ENCODE peak calls at places on chromosomes 4 and X, in seven cellular contexts. W, E, N, M, D, Y and K are unnamed samples.
A peak's percentile ranks its signal among the peaks of the same experiment; 100 is the strongest.

GRCh38 chrX:150366951-150367545 is 3.9 kb downstream of the MAMLD1 start:
- DNase-seq in W (no peak), E (no peak), N (no peak), M (no peak), D (no peak), Y (no peak), K (no peak)

GRCh38 chrX:31606796-31607195 is 535.0 kb upstream of the FTHL17 start:
- DNase-seq in W (no peak), E (no peak), N (no peak), M (no peak), D (no peak), Y (no peak), K (no peak)

GRCh38 chr4:78517050-78517652 is 34.4 kb upstream of the ANXA3 start:
- DNase-seq in W (no peak), E (no peak), N (no peak), M (no peak), D (no peak), Y (peak; percentile 33), K (no peak)

GRCh38 chr4:121339307-121339706 is 41.5 kb downstream of the QRFPR start:
- DNase-seq in W (no peak), E (no peak), N (no peak), M (no peak), D (no peak), Y (no peak), K (no peak)

GRCh38 chrX:13023526-13024469 is 20.6 kb downstream of the FAM9C start:
- DNase-seq in W (no peak), E (no peak), N (no peak), M (no peak), D (no peak), Y (no peak), K (no peak)

GRCh38 chrX:19846995-19847790 is 40.2 kb downstream of the SH3KBP1 start:
- DNase-seq in W (no peak), E (no peak), N (no peak), M (no peak), D (no peak), Y (no peak), K (peak; percentile 68)

GRCh38 chrX:35842657-35843056 is 44.5 kb downstream of the MAGEB16 start:
- DNase-seq in W (no peak), E (no peak), N (no peak), M (no peak), D (no peak), Y (no peak), K (no peak)

GRCh38 chrX:46912673-46913491 is 661 bp downstream of the JADE3 start:
- DNase-seq in W (peak; percentile 70), E (peak; percentile 41), N (peak; percentile 54), M (peak; percentile 53), D (peak; percentile 54), Y (peak; percentile 86), K (peak; percentile 81)

GRCh38 chr4:77179512-77179911 is 22.5 kb downstream of the CCNG2 start:
- DNase-seq in W (no peak), E (no peak), N (no peak), M (no peak), D (no peak), Y (peak; percentile 15), K (no peak)

GRCh38 chr4:1992468-1993168 is 16.2 kb downstream of the NELFA start:
- DNase-seq in W (no peak), E (no peak), N (no peak), M (peak; percentile 63), D (no peak), Y (peak; percentile 80), K (peak; percentile 77)

GRCh38 chr4:93152461-93152860 is 676.1 kb upstream of the ATOH1 start:
- DNase-seq in W (no peak), E (no peak), N (no peak), M (no peak), D (no peak), Y (no peak), K (no peak)

GRCh38 chr4:121266982-121267381 is 102.9 kb upstream of the TNIP3 start:
- DNase-seq in W (no peak), E (no peak), N (no peak), M (no peak), D (no peak), Y (no peak), K (no peak)

GRCh38 chrX:2272337-2272736 is 228.4 kb downstream of the DHRSX start:
- DNase-seq in W (no peak), E (no peak), N (no peak), M (no peak), D (no peak), Y (no peak), K (peak; percentile 27)

GRCh38 chr4:25843340-25844097 is 19.3 kb downstream of the SEL1L3 start:
- DNase-seq in W (peak; percentile 73), E (peak; percentile 37), N (peak; percentile 77), M (no peak), D (peak; percentile 76), Y (no peak), K (no peak)

GRCh38 chr4:61406677-61407076 is 206.6 kb downstream of the ADGRL3 start:
- DNase-seq in W (no peak), E (no peak), N (no peak), M (no peak), D (no peak), Y (no peak), K (no peak)

GRCh38 chr4:80336582-80336981 is 1.1 kb downstream of the CFAP299 start:
- DNase-seq in W (no peak), E (no peak), N (no peak), M (no peak), D (no peak), Y (peak; percentile 53), K (peak; percentile 34)

GRCh38 chr4:152936446-152937279 is 540 bp downstream of the FHDC1 start:
- DNase-seq in W (peak; percentile 62), E (peak; percentile 24), N (peak; percentile 44), M (peak; percentile 57), D (peak; percentile 59), Y (peak; percentile 81), K (peak; percentile 56)

GRCh38 chr4:141416677-141417363 is 196.1 kb downstream of the ZNF330 start:
- DNase-seq in W (no peak), E (no peak), N (no peak), M (no peak), D (no peak), Y (no peak), K (no peak)

GRCh38 chr4:3679851-3680311 is 86.3 kb upstream of the ADRA2C start:
- DNase-seq in W (peak; percentile 60), E (no peak), N (no peak), M (peak; percentile 44), D (peak; percentile 48), Y (no peak), K (peak; percentile 70)

GRCh38 chr4:154014401-154015105 is 225.7 kb upstream of the SFRP2 start:
- DNase-seq in W (no peak), E (no peak), N (no peak), M (no peak), D (no peak), Y (no peak), K (no peak)

GRCh38 chr4:46852839-46853238 is 56.2 kb downstream of the COX7B2 start:
- DNase-seq in W (no peak), E (no peak), N (no peak), M (no peak), D (no peak), Y (no peak), K (no peak)

GRCh38 chrX:7927259-7928167 is at the start of gene PNPLA4:
- DNase-seq in W (peak; percentile 87), E (peak; percentile 78), N (peak; percentile 92), M (peak; percentile 89), D (peak; percentile 89), Y (peak; percentile 81), K (peak; percentile 89)

GRCh38 chrX:38224160-38224559 is 3.5 kb upstream of the SRPX start:
- DNase-seq in W (no peak), E (no peak), N (no peak), M (no peak), D (no peak), Y (no peak), K (no peak)

GRCh38 chrX:38220024-38220935 is at the start of gene SRPX:
- DNase-seq in W (peak; percentile 61), E (peak; percentile 19), N (no peak), M (peak; percentile 57), D (peak; percentile 34), Y (peak; percentile 53), K (peak; percentile 79)

GRCh38 chrX:38220936-38221386 is 290 bp upstream of the SRPX start:
- DNase-seq in W (no peak), E (peak; percentile 44), N (no peak), M (peak; percentile 58), D (no peak), Y (no peak), K (no peak)

GRCh38 chrX:38225093-38225492 is 4.4 kb upstream of the SRPX start:
- DNase-seq in W (no peak), E (no peak), N (no peak), M (no peak), D (no peak), Y (no peak), K (no peak)

GRCh38 chrX:38221391-38221929 is 789 bp upstream of the SRPX start:
- DNase-seq in W (no peak), E (no peak), N (no peak), M (no peak), D (no peak), Y (no peak), K (no peak)
- H3K4me3 ChIP-seq in W (peak overlapping the region; percentile 59), E (peak overlapping the region; percentile 55), N (no peak overlapping the region), M (no peak overlapping the region), D (peak overlapping the region; percentile 55), Y (peak overlapping the region; percentile 60), K (no peak overlapping the region)

GRCh38 chr4:132923516-132923915 is 225.6 kb upstream of the PCDH10 start:
- DNase-seq in W (no peak), E (no peak), N (no peak), M (no peak), D (no peak), Y (no peak), K (no peak)

GRCh38 chr4:132918083-132918482 is 231.0 kb upstream of the PCDH10 start:
- DNase-seq in W (no peak), E (no peak), N (no peak), M (no peak), D (no peak), Y (no peak), K (no peak)
- H3K27ac ChIP-seq in W (no peak overlapping the region), E (no peak overlapping the region), N (no peak overlapping the region), M (no peak overlapping the region), D (no peak overlapping the region), Y (no peak overlapping the region), K (no peak overlapping the region)

DNA sequence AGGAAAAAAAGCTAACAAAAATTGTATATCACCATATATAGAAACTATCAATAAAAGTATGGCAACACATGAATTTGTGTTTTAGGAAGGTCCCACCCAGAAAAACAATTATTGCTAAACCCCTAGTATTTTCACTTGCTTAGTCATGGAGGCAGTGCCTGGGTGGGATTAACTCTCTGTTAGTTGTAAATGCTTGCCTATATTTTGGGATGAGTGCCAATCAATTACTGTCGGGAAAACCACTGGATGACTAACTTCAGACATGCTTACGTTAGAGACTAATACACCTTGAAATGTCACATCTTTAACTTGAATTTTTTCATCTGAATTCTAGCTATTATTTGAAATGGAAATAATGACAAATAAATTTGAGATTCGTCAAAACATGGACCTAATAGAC is 33.8 kb downstream of the TMPRSS11A start:
- DNase-seq in W (no peak), E (no peak), N (no peak), M (no peak), D (no peak), Y (no peak), K (no peak)
- H3K4me1 ChIP-seq in W (no peaks in the 10 kb centered on the region), E (no peaks in the 10 kb centered on the region), N (no peaks in the 10 kb centered on the region), M (no peaks in the 10 kb centered on the region), D (no peaks in the 10 kb centered on the region), Y (no peaks in the 10 kb centered on the region), K (no peaks in the 10 kb centered on the region)

DNA sequence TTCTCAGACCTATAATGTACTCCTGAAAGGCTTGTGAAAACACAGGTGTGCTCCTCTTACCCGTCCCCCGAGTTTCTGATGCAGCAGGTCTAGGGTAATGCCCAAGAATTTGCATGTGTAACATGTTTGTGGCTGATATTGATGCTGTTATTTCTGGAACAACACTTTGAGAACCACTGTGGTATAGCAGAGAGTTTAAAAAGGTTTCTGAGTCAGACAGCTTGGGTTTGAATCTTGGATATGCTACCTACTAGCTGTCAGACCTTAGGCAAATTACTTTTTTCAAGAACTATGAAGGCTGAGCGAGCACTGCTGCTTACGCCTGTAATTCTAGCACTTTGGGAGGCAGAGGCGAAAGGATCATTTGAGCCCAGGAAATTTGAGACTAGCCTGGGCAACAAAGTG is 4.9 kb downstream of the AFF1 start:
- DNase-seq in W (no peak), E (no peak), N (no peak), M (no peak), D (no peak), Y (no peak), K (no peak)
- H3K4me3 ChIP-seq in W (no peak overlapping the region), E (no peak overlapping the region), N (no peak overlapping the region), M (peak overlapping the region; percentile 86), D (peak overlapping the region; percentile 9), Y (no peak overlapping the region), K (no peak overlapping the region)